ENCODE peak calls at places on chromosomes 5 and 9, in four cellular contexts. One of them, this sample, is unnamed.

GRCh38 chr5:138641547-138642298 is 66.5 kb upstream of the HSPA9 start:
- DNase-seq in NCI-H748 treated with DMSO at 0.1 percent for 48 hours: peak
- DNase-seq in hypothalamus: peak
- DNase-seq in NCI-H82: peak
- DNase-seq in this sample: peak

GRCh38 chr9:28539432-28539831 is 966.2 kb upstream of the C9orf72 start:
- DNase-seq in NCI-H748 treated with DMSO at 0.1 percent for 48 hours: peak
- DNase-seq in hypothalamus: no peak
- DNase-seq in NCI-H82: no peak
- DNase-seq in this sample: peak

GRCh38 chr9:90991953-90992352 is 190.3 kb downstream of the SYK start:
- DNase-seq in NCI-H748 treated with DMSO at 0.1 percent for 48 hours: no peak
- DNase-seq in hypothalamus: no peak
- DNase-seq in NCI-H82: no peak
- DNase-seq in this sample: no peak

GRCh38 chr5:15702102-15702501 is 202.1 kb downstream of the FBXL7 start:
- DNase-seq in NCI-H748 treated with DMSO at 0.1 percent for 48 hours: no peak
- DNase-seq in hypothalamus: no peak
- DNase-seq in NCI-H82: no peak
- DNase-seq in this sample: no peak

GRCh38 chr5:59360130-59360555 is 533.4 kb downstream of the PDE4D start:
- DNase-seq in NCI-H748 treated with DMSO at 0.1 percent for 48 hours: no peak
- DNase-seq in hypothalamus: no peak
- DNase-seq in NCI-H82: peak
- DNase-seq in this sample: no peak

GRCh38 chr5:148483750-148484149 is 100.0 kb downstream of the FBXO38 start:
- DNase-seq in NCI-H748 treated with DMSO at 0.1 percent for 48 hours: no peak
- DNase-seq in hypothalamus: no peak
- DNase-seq in NCI-H82: no peak
- DNase-seq in this sample: no peak

GRCh38 chr5:35794688-35795375 is 61.9 kb upstream of the IL7R start:
- DNase-seq in NCI-H748 treated with DMSO at 0.1 percent for 48 hours: no peak
- DNase-seq in hypothalamus: no peak
- DNase-seq in NCI-H82: no peak
- DNase-seq in this sample: no peak

GRCh38 chr5:6849569-6849968 is 136.3 kb downstream of the TENT4A start:
- DNase-seq in NCI-H748 treated with DMSO at 0.1 percent for 48 hours: no peak
- DNase-seq in hypothalamus: no peak
- DNase-seq in NCI-H82: no peak
- DNase-seq in this sample: no peak

GRCh38 chr9:129113645-129114304 is 2.6 kb downstream of the PTPA start:
- DNase-seq in NCI-H748 treated with DMSO at 0.1 percent for 48 hours: no peak
- DNase-seq in hypothalamus: no peak
- DNase-seq in NCI-H82: no peak
- DNase-seq in this sample: no peak

GRCh38 chr5:116037236-116037822 is 5.1 kb downstream of the ARL14EPL start:
- DNase-seq in NCI-H748 treated with DMSO at 0.1 percent for 48 hours: no peak
- DNase-seq in hypothalamus: no peak
- DNase-seq in NCI-H82: no peak
- DNase-seq in this sample: no peak

GRCh38 chr5:5191906-5192305 is 51.8 kb downstream of the ADAMTS16 start:
- DNase-seq in NCI-H748 treated with DMSO at 0.1 percent for 48 hours: no peak
- DNase-seq in hypothalamus: no peak
- DNase-seq in NCI-H82: no peak
- DNase-seq in this sample: no peak

GRCh38 chr5:40165106-40165788 is 514.5 kb upstream of the PTGER4 start:
- DNase-seq in NCI-H748 treated with DMSO at 0.1 percent for 48 hours: no peak
- DNase-seq in hypothalamus: no peak
- DNase-seq in NCI-H82: no peak
- DNase-seq in this sample: no peak